ENCODE peak calls at places on chromosomes 5 and 9, in six cellular contexts. One of them, this sample, is unnamed.

GRCh38 chr9:87787735-87788134 is 61.8 kb downstream of the CTSL start:
- DNase-seq in PC-3: peak; percentile 15
- DNase-seq in GM23248: peak; percentile 34
- DNase-seq in MM.1S: no peak
- DNase-seq in SK-N-SH: no peak
- DNase-seq in HCT116: no peak
- DNase-seq in this sample: peak; percentile 29

GRCh38 chr5:28542968-28543367 is 1504.6 kb upstream of the CDH9 start:
- DNase-seq in PC-3: peak; percentile 75
- DNase-seq in GM23248: peak; percentile 0
- DNase-seq in MM.1S: no peak
- DNase-seq in SK-N-SH: no peak
- DNase-seq in HCT116: no peak
- DNase-seq in this sample: no peak

GRCh38 chr9:134994926-134995791 is 77.4 kb upstream of the FCN1 start:
- DNase-seq in PC-3: no peak
- DNase-seq in GM23248: peak; percentile 7
- DNase-seq in MM.1S: no peak
- DNase-seq in SK-N-SH: no peak
- DNase-seq in HCT116: no peak
- DNase-seq in this sample: no peak

GRCh38 chr9:22454021-22454420 is 7.4 kb downstream of the DMRTA1 start:
- DNase-seq in PC-3: no peak
- DNase-seq in GM23248: peak; percentile 45
- DNase-seq in MM.1S: no peak
- DNase-seq in SK-N-SH: no peak
- DNase-seq in HCT116: no peak
- DNase-seq in this sample: no peak

GRCh38 chr9:112581469-112582176 is 95.0 kb downstream of the KIAA1958 start:
- DNase-seq in PC-3: no peak
- DNase-seq in GM23248: no peak
- DNase-seq in MM.1S: no peak
- DNase-seq in SK-N-SH: no peak
- DNase-seq in HCT116: no peak
- DNase-seq in this sample: peak; percentile 24

GRCh38 chr5:116669261-116670049 is 94.8 kb upstream of the SEMA6A start:
- DNase-seq in PC-3: no peak
- DNase-seq in GM23248: no peak
- DNase-seq in MM.1S: no peak
- DNase-seq in SK-N-SH: no peak
- DNase-seq in HCT116: no peak
- DNase-seq in this sample: no peak

GRCh38 chr5:139481122-139481533 is 1.4 kb downstream of the STING1 start:
- DNase-seq in PC-3: no peak
- DNase-seq in GM23248: peak; percentile 38
- DNase-seq in MM.1S: no peak
- DNase-seq in SK-N-SH: peak; percentile 11
- DNase-seq in HCT116: no peak
- DNase-seq in this sample: no peak

GRCh38 chr9:105647595-105648349 is 14.5 kb upstream of the TAL2 start:
- DNase-seq in PC-3: no peak
- DNase-seq in GM23248: no peak
- DNase-seq in MM.1S: no peak
- DNase-seq in SK-N-SH: no peak
- DNase-seq in HCT116: no peak
- DNase-seq in this sample: peak; percentile 34

GRCh38 chr9:23851024-23851629 is 25.1 kb upstream of the ELAVL2 start:
- DNase-seq in PC-3: no peak
- DNase-seq in GM23248: peak; percentile 12
- DNase-seq in MM.1S: no peak
- DNase-seq in SK-N-SH: peak; percentile 57
- DNase-seq in HCT116: no peak
- DNase-seq in this sample: peak; percentile 81

GRCh38 chr5:9617191-9617590 is 13.0 kb downstream of the TAS2R1 start:
- DNase-seq in PC-3: peak; percentile 28
- DNase-seq in GM23248: no peak
- DNase-seq in MM.1S: no peak
- DNase-seq in SK-N-SH: no peak
- DNase-seq in HCT116: no peak
- DNase-seq in this sample: peak; percentile 64

GRCh38 chr5:485113-485942 is 38.9 kb downstream of the SLC9A3 start:
- DNase-seq in PC-3: no peak
- DNase-seq in GM23248: no peak
- DNase-seq in MM.1S: no peak
- DNase-seq in SK-N-SH: no peak
- DNase-seq in HCT116: no peak
- DNase-seq in this sample: no peak

GRCh38 chr5:483434-484184 is 40.6 kb downstream of the EXOC3 start:
- DNase-seq in PC-3: no peak
- DNase-seq in GM23248: no peak
- DNase-seq in MM.1S: no peak
- DNase-seq in SK-N-SH: no peak
- DNase-seq in HCT116: no peak
- DNase-seq in this sample: no peak

GRCh38 chr5:484556-484955 is 39.7 kb downstream of the SLC9A3 start:
- DNase-seq in PC-3: no peak
- DNase-seq in GM23248: no peak
- DNase-seq in MM.1S: no peak
- DNase-seq in SK-N-SH: no peak
- DNase-seq in HCT116: no peak
- DNase-seq in this sample: no peak

GRCh38 chr5:488241-488640 is 36.0 kb downstream of the SLC9A3 start:
- DNase-seq in PC-3: no peak
- DNase-seq in GM23248: no peak
- DNase-seq in MM.1S: no peak
- DNase-seq in SK-N-SH: no peak
- DNase-seq in HCT116: no peak
- DNase-seq in this sample: no peak

DNA sequence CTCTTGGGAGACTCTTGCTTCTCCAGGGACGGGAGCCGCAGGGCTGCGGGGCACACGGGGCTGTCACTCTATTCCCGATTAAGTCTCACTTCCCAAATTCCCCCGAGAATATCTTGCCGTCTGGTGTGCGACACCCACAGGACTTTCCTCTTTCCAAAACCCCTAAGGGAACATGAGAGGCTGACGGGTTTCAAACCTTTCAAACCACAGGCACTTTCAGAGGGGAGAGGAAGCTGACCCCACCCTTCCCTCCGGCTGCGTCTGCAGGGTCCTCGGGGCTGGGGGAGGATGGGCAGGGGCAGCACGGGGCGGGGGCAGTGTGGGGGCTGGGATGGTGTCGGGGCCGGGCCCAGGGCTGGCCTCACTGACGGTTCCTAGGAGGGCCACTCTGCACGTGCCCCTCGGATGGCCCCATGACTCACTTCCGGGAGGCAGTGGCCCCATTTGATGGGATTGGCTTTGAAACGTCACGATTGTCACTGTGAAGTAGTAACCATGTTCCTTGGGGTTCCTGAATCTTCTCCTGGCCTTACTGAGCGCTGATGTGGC is 38.2 kb downstream of the SLC9A3 start:
- DNase-seq in PC-3: no peak
- DNase-seq in GM23248: peak; percentile 28
- DNase-seq in MM.1S: no peak
- DNase-seq in SK-N-SH: no peak
- DNase-seq in HCT116: no peak
- DNase-seq in this sample: no peak
- TF ChIP-seq EZH2phosphoT487 in PC-3: no peak
- TF ChIP-seq EZH2phosphoT487 in GM23248: no peak
- TF ChIP-seq EZH2phosphoT487 in MM.1S: no peak
- TF ChIP-seq EZH2phosphoT487 in SK-N-SH: no peak
- TF ChIP-seq EZH2phosphoT487 in HCT116: no peak
- TF ChIP-seq EZH2phosphoT487 in this sample: no peak

GRCh38 chr5:137203011-137203632 is 296.0 kb downstream of the SPOCK1 start:
- DNase-seq in PC-3: no peak
- DNase-seq in GM23248: no peak
- DNase-seq in MM.1S: no peak
- DNase-seq in SK-N-SH: no peak
- DNase-seq in HCT116: no peak
- DNase-seq in this sample: no peak

GRCh38 chr5:137205237-137205636 is 293.9 kb downstream of the SPOCK1 start:
- DNase-seq in PC-3: peak; percentile 4
- DNase-seq in GM23248: peak; percentile 41
- DNase-seq in MM.1S: no peak
- DNase-seq in SK-N-SH: no peak
- DNase-seq in HCT116: no peak
- DNase-seq in this sample: no peak

GRCh38 chr5:137209232-137209810 is 289.8 kb downstream of the SPOCK1 start:
- DNase-seq in PC-3: no peak
- DNase-seq in GM23248: peak; percentile 12
- DNase-seq in MM.1S: no peak
- DNase-seq in SK-N-SH: no peak
- DNase-seq in HCT116: no peak
- DNase-seq in this sample: no peak

GRCh38 chr5:137207023-137207760 is 291.9 kb downstream of the SPOCK1 start:
- DNase-seq in PC-3: no peak
- DNase-seq in GM23248: no peak
- DNase-seq in MM.1S: no peak
- DNase-seq in SK-N-SH: no peak
- DNase-seq in HCT116: no peak
- DNase-seq in this sample: no peak

DNA sequence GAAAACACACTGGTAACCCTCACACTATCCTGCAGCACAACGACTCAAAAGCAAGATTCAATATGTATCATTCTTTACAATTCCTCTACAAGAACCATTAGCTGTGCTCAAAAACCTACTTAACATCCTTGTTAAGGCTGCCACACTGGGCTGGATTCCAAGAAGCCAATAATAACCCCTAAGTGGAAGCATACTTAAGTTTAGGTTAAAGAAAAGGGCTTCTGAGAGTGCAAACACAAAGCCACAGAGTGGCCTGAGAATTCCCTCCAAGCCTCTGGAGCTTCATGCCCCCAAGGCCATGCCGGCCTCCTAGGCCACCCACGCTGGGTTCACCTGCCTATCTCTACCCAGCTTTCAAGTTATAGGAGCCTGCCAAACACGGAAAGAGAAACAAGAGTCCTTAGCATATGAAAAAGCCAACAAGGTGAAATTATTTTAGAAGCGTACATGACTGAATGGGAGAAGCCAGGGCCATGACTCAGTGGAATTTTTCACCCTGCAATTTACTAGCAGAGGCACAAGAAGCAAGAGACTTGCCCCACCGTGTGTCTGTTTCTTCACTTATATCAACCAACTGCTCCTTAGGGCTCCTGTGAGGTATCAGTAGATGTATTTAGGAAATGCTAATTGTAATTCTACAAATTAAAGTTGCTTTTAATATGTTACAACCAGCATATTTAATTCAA is 293.0 kb downstream of the SPOCK1 start:
- DNase-seq in PC-3: no peak
- DNase-seq in GM23248: peak; percentile 42
- DNase-seq in MM.1S: no peak
- DNase-seq in SK-N-SH: no peak
- DNase-seq in HCT116: no peak
- DNase-seq in this sample: no peak
- H3K9ac ChIP-seq in PC-3: no peak overlapping the region
- H3K9ac ChIP-seq in GM23248: no peak overlapping the region
- H3K9ac ChIP-seq in MM.1S: no peak overlapping the region
- H3K9ac ChIP-seq in SK-N-SH: no peak overlapping the region
- H3K9ac ChIP-seq in HCT116: no peak overlapping the region
- H3K9ac ChIP-seq in this sample: no peak overlapping the region

GRCh38 chr5:180975338-180975737 is 13.3 kb upstream of the BTNL3 start:
- DNase-seq in PC-3: no peak
- DNase-seq in GM23248: no peak
- DNase-seq in MM.1S: no peak
- DNase-seq in SK-N-SH: no peak
- DNase-seq in HCT116: no peak
- DNase-seq in this sample: no peak
- TF ChIP-seq EZH2phosphoT487 in PC-3: no peak
- TF ChIP-seq EZH2phosphoT487 in GM23248: no peak
- TF ChIP-seq EZH2phosphoT487 in MM.1S: no peak
- TF ChIP-seq EZH2phosphoT487 in SK-N-SH: no peak
- TF ChIP-seq EZH2phosphoT487 in HCT116: no peak
- TF ChIP-seq EZH2phosphoT487 in this sample: no peak

GRCh38 chr9:126915281-126915816 is 767 bp downstream of the RALGPS1 start:
- DNase-seq in PC-3: peak; percentile 61
- DNase-seq in GM23248: peak; percentile 19
- DNase-seq in MM.1S: peak; percentile 85
- DNase-seq in SK-N-SH: no peak
- DNase-seq in HCT116: peak; percentile 19
- DNase-seq in this sample: peak; percentile 76
- H3K9ac ChIP-seq in PC-3: no peak overlapping the region
- H3K9ac ChIP-seq in GM23248: no peak overlapping the region
- H3K9ac ChIP-seq in MM.1S: peak overlapping the region; percentile 39
- H3K9ac ChIP-seq in SK-N-SH: no peak overlapping the region
- H3K9ac ChIP-seq in HCT116: peak overlapping the region; percentile 20
- H3K9ac ChIP-seq in this sample: no peak overlapping the region

This sample was measured in neural progenitor cell.